ENCODE peak calls at places on chromosomes 1 and 21, in nine cellular contexts. One of them, this sample, is unnamed.

GRCh38 chr1:220681220-220681847 is 8.8 kb upstream of the C1orf115 start:
- DNase-seq in pancreas: no peak
- DNase-seq in sigmoid colon: no peak
- DNase-seq in BJ: no peak
- DNase-seq in astrocyte of the spinal cord: no peak
- DNase-seq in left ventricle myocardium inferior: no peak
- DNase-seq in IMR-90: no peak
- DNase-seq in prostate gland: no peak
- DNase-seq in transverse colon: no peak
- DNase-seq in this sample: no peak

GRCh38 chr1:67685558-67686271 is 714 bp downstream of the GADD45A start:
- DNase-seq in prostate gland: peak
- DNase-seq in BJ: no peak
- DNase-seq in pancreas: peak
- DNase-seq in astrocyte of the spinal cord: peak
- DNase-seq in IMR-90: no peak
- DNase-seq in sigmoid colon: peak
- DNase-seq in left ventricle myocardium inferior: peak
- DNase-seq in transverse colon: peak
- DNase-seq in this sample: peak

GRCh38 chr1:7334475-7335035 is 436.5 kb upstream of the VAMP3 start:
- DNase-seq in BJ: peak
- DNase-seq in transverse colon: peak
- DNase-seq in pancreas: no peak
- DNase-seq in prostate gland: peak
- DNase-seq in IMR-90: peak
- DNase-seq in astrocyte of the spinal cord: peak
- DNase-seq in sigmoid colon: no peak
- DNase-seq in left ventricle myocardium inferior: no peak
- DNase-seq in this sample: no peak

GRCh38 chr21:35316933-35317332 is 267.8 kb upstream of the RUNX1 start:
- DNase-seq in left ventricle myocardium inferior: no peak
- DNase-seq in transverse colon: no peak
- DNase-seq in prostate gland: no peak
- DNase-seq in sigmoid colon: no peak
- DNase-seq in pancreas: no peak
- DNase-seq in astrocyte of the spinal cord: peak
- DNase-seq in BJ: no peak
- DNase-seq in IMR-90: peak
- DNase-seq in this sample: no peak

GRCh38 chr1:94382163-94382562 is 36.0 kb upstream of the ABCD3 start:
- DNase-seq in transverse colon: peak
- DNase-seq in sigmoid colon: no peak
- DNase-seq in pancreas: peak
- DNase-seq in astrocyte of the spinal cord: no peak
- DNase-seq in left ventricle myocardium inferior: no peak
- DNase-seq in BJ: no peak
- DNase-seq in IMR-90: no peak
- DNase-seq in prostate gland: peak
- DNase-seq in this sample: no peak

GRCh38 chr21:30194701-30195299 is 21.1 kb downstream of the CLDN8 start:
- DNase-seq in pancreas: no peak
- DNase-seq in BJ: no peak
- DNase-seq in astrocyte of the spinal cord: peak
- DNase-seq in prostate gland: no peak
- DNase-seq in transverse colon: no peak
- DNase-seq in IMR-90: no peak
- DNase-seq in sigmoid colon: no peak
- DNase-seq in left ventricle myocardium inferior: no peak
- DNase-seq in this sample: no peak

GRCh38 chr21:36630485-36631206 is 68.3 kb upstream of the SIM2 start:
- DNase-seq in pancreas: peak
- DNase-seq in left ventricle myocardium inferior: peak
- DNase-seq in BJ: no peak
- DNase-seq in prostate gland: peak
- DNase-seq in transverse colon: peak
- DNase-seq in sigmoid colon: no peak
- DNase-seq in astrocyte of the spinal cord: peak
- DNase-seq in IMR-90: peak
- DNase-seq in this sample: no peak

GRCh38 chr1:246677842-246678241 is 46.4 kb upstream of the SCCPDH start:
- DNase-seq in prostate gland: no peak
- DNase-seq in pancreas: no peak
- DNase-seq in transverse colon: peak
- DNase-seq in IMR-90: no peak
- DNase-seq in sigmoid colon: no peak
- DNase-seq in BJ: no peak
- DNase-seq in astrocyte of the spinal cord: no peak
- DNase-seq in left ventricle myocardium inferior: no peak
- DNase-seq in this sample: no peak

GRCh38 chr1:108814343-108815125 is 42.4 kb downstream of the AKNAD1 start:
- DNase-seq in pancreas: no peak
- DNase-seq in transverse colon: no peak
- DNase-seq in astrocyte of the spinal cord: peak
- DNase-seq in IMR-90: peak
- DNase-seq in left ventricle myocardium inferior: no peak
- DNase-seq in sigmoid colon: no peak
- DNase-seq in prostate gland: no peak
- DNase-seq in BJ: no peak
- DNase-seq in this sample: peak

DNA sequence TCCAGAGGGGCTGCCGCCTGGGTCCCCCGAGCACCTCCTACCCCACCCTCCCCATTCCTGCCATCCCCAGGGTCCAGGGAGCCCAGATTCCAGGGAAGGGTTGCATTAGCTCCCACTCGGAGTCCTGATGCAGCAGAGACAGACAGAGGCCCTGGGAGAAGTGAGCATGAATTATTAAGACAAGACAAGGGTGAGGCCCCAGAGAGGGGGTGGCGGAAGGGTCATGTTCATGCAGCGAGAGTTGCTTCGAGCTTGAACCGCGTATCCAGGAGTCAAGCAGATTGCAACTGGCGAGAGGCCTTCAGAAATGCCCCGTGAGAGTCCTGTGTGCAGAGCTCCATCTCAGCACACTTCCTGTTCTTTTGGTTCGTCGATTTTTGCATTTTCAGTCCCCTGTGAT is 14.8 kb downstream of the PDE9A start:
- DNase-seq in left ventricle myocardium inferior: no peak
- DNase-seq in prostate gland: no peak
- DNase-seq in astrocyte of the spinal cord: no peak
- DNase-seq in IMR-90: no peak
- DNase-seq in transverse colon: no peak
- DNase-seq in sigmoid colon: no peak
- DNase-seq in pancreas: no peak
- DNase-seq in BJ: no peak
- DNase-seq in this sample: no peak
- H3K4me3 ChIP-seq in left ventricle myocardium inferior: peak
- H3K4me3 ChIP-seq in prostate gland: no peak
- H3K4me3 ChIP-seq in astrocyte of the spinal cord: no peak
- H3K4me3 ChIP-seq in IMR-90: no peak
- H3K4me3 ChIP-seq in transverse colon: no peak
- H3K4me3 ChIP-seq in sigmoid colon: peak
- H3K4me3 ChIP-seq in pancreas: no peak
- H3K4me3 ChIP-seq in BJ: no peak
- H3K4me3 ChIP-seq in this sample: no peak

DNA sequence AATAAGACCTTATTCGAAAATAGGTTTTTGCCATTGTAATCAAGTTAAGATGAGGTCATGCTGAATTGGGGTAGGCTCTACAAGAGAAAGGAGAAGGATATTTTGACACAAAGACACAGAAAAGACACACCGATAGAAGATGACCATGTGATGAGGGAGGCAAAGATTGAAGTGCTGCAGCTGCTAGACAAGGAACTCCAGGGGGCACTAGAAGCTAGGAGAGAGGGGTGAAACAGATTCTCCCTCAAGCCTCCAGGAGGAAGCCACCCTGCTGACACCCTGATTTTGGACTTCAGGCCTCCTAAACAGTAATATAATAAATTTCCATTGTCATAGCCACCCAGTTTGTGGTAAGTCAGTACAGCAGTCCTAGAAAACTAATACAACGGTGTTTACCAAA is 506.8 kb upstream of the CAMK1G start:
- DNase-seq in sigmoid colon: no peak
- DNase-seq in left ventricle myocardium inferior: no peak
- DNase-seq in IMR-90: no peak
- DNase-seq in astrocyte of the spinal cord: no peak
- DNase-seq in BJ: no peak
- DNase-seq in prostate gland: no peak
- DNase-seq in transverse colon: peak
- DNase-seq in pancreas: no peak
- DNase-seq in this sample: no peak
- TF ChIP-seq CTCF in sigmoid colon: no peak
- TF ChIP-seq CTCF in left ventricle myocardium inferior: no peak
- TF ChIP-seq CTCF in IMR-90: no peak
- TF ChIP-seq CTCF in astrocyte of the spinal cord: peak
- TF ChIP-seq CTCF in BJ: peak
- TF ChIP-seq CTCF in prostate gland: no peak
- TF ChIP-seq CTCF in transverse colon: no peak
- TF ChIP-seq CTCF in pancreas: no peak
- TF ChIP-seq CTCF in this sample: no peak

GRCh38 chr1:234559917-234560676 is 49.9 kb downstream of the IRF2BP2 start:
- DNase-seq in astrocyte of the spinal cord: no peak
- DNase-seq in prostate gland: no peak
- DNase-seq in transverse colon: no peak
- DNase-seq in left ventricle myocardium inferior: no peak
- DNase-seq in IMR-90: no peak
- DNase-seq in pancreas: no peak
- DNase-seq in BJ: no peak
- DNase-seq in sigmoid colon: no peak
- DNase-seq in this sample: peak
- H3K4me3 ChIP-seq in astrocyte of the spinal cord: no peak
- H3K4me3 ChIP-seq in prostate gland: no peak
- H3K4me3 ChIP-seq in transverse colon: no peak
- H3K4me3 ChIP-seq in left ventricle myocardium inferior: no peak
- H3K4me3 ChIP-seq in IMR-90: no peak
- H3K4me3 ChIP-seq in pancreas: no peak
- H3K4me3 ChIP-seq in BJ: no peak
- H3K4me3 ChIP-seq in sigmoid colon: no peak
- H3K4me3 ChIP-seq in this sample: no peak

DNA sequence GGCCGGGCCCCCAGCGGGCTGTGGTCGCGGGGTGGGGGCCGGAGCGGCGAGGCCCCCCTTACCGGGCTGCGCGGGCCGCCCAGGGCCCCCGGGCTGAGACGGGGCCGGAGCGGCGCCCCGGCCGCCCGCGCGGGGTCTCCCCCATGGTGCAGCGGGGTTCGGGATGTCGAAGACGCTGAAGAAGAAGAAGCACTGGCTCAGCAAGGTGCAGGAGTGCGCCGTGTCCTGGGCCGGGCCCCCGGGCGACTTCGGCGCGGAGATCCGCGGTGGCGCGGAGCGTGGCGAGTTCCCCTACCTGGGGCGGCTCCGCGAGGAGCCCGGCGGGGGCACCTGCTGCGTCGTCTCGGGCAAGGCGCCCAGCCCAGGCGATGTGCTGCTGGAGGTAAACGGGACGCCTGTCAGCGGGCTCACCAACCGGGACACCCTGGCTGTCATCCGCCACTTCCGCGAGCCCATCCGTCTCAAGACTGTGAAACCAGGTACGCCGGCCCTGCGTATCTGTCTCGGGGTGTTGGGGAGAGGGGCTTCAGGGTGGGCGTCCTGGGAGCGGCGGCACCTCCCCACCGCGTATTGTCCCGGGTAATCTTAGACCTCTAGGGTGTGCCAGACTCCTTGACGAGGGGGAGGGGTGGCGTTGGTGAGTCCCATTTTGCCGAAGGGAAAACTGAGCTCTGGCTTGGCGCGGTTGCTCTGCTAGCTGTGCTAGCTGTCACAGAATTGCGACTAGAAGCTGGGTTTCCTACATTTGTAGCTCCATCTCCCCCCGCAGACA is 742 bp downstream of the MAGI3 start:
- DNase-seq in prostate gland: peak
- DNase-seq in BJ: no peak
- DNase-seq in sigmoid colon: peak
- DNase-seq in transverse colon: peak
- DNase-seq in IMR-90: no peak
- DNase-seq in left ventricle myocardium inferior: peak
- DNase-seq in astrocyte of the spinal cord: no peak
- DNase-seq in pancreas: peak
- DNase-seq in this sample: peak
- TF ChIP-seq CTCF in prostate gland: no peak
- TF ChIP-seq CTCF in BJ: no peak
- TF ChIP-seq CTCF in sigmoid colon: no peak
- TF ChIP-seq CTCF in transverse colon: no peak
- TF ChIP-seq CTCF in IMR-90: no peak
- TF ChIP-seq CTCF in left ventricle myocardium inferior: no peak
- TF ChIP-seq CTCF in astrocyte of the spinal cord: no peak
- TF ChIP-seq CTCF in pancreas: no peak
- TF ChIP-seq CTCF in this sample: no peak